ENCODE peak calls at places on chromosome 9, in four cellular contexts. T is IMR-90, O is endothelial cell of umbilical vein, W is K562. J is an unnamed sample.

GRCh38 chr9:77839459-77840140 is 191.5 kb upstream of the GNA14 start:
- DNase-seq in O (peak; percentile 89), T (peak; percentile 53), W (no peak), J (no peak)

GRCh38 chr9:131478421-131478868 is 24.3 kb upstream of the POMT1 start:
- DNase-seq in O (peak; percentile 29), W (peak; percentile 57), T (no peak), J (no peak)

GRCh38 chr9:29214162-29214520 is 1640.9 kb upstream of the C9orf72 start:
- DNase-seq in O (no peak), T (no peak), W (no peak), J (no peak)

GRCh38 chr9:34430843-34431437 is 27.4 kb downstream of the FAM219A start:
- DNase-seq in W (peak; percentile 29), O (peak; percentile 64), T (peak; percentile 85), J (peak; percentile 36)

GRCh38 chr9:20623021-20623747 is 885 bp upstream of the MLLT3 start:
- DNase-seq in W (no peak), T (peak; percentile 0), O (peak; percentile 30), J (no peak)

GRCh38 chr9:98356953-98357352 is 101.5 kb upstream of the TBC1D2 start:
- DNase-seq in T (peak; percentile 90), O (peak; percentile 87), W (no peak), J (no peak)

GRCh38 chr9:132794730-132795380 is 83.2 kb downstream of the AK8 start:
- DNase-seq in W (no peak), T (no peak), O (no peak), J (peak; percentile 26)

GRCh38 chr9:126971261-126971660 is 56.7 kb downstream of the RALGPS1 start:
- DNase-seq in T (no peak), O (peak; percentile 59), W (no peak), J (no peak)

GRCh38 chr9:112917027-112917986 is 26.6 kb upstream of the SLC46A2 start:
- DNase-seq in O (no peak), W (no peak), T (no peak), J (no peak)

GRCh38 chr9:12708562-12709298 is 15.5 kb downstream of the TYRP1 start:
- DNase-seq in T (peak; percentile 71), O (peak; percentile 85), W (no peak), J (no peak)

GRCh38 chr9:110257097-110257955 is 1.0 kb upstream of the TXN start:
- DNase-seq in T (peak; percentile 24), W (no peak), O (no peak), J (no peak)

GRCh38 chr9:13567833-13568232 is 288.3 kb upstream of the MPDZ start:
- DNase-seq in O (peak; percentile 45), W (no peak), T (no peak), J (no peak)

GRCh38 chr9:109283012-109283411 is 37.8 kb downstream of the EPB41L4B start:
- DNase-seq in W (no peak), T (no peak), O (no peak), J (no peak)

GRCh38 chr9:87223397-87224246 is 274.0 kb upstream of the DAPK1 start:
- DNase-seq in T (peak; percentile 33), O (no peak), W (no peak), J (no peak)

GRCh38 chr9:114396558-114397218 is 8.9 kb upstream of the AKNA start:
- DNase-seq in O (no peak), T (peak; percentile 86), W (no peak), J (no peak)

GRCh38 chr9:88738708-88739107 is 203.7 kb downstream of the NXNL2 start:
- DNase-seq in O (no peak), T (peak; percentile 71), W (no peak), J (no peak)

GRCh38 chr9:128068656-128069221 is 707 bp downstream of the SLC25A25 start:
- DNase-seq in W (no peak), O (peak; percentile 26), T (no peak), J (no peak)

GRCh38 chr9:106557996-106558667 is 304.8 kb upstream of the ZNF462 start:
- DNase-seq in T (no peak), W (no peak), O (no peak), J (no peak)

GRCh38 chr9:92714016-92714415 is 44.1 kb upstream of the IPPK start:
- DNase-seq in T (no peak), O (no peak), W (no peak), J (no peak)

GRCh38 chr9:69376651-69377050 is 51.6 kb downstream of the ENTREP1 start:
- DNase-seq in T (peak; percentile 92), O (peak; percentile 48), W (no peak), J (peak; percentile 15)

GRCh38 chr9:29289365-29289764 is 1716.1 kb upstream of the C9orf72 start:
- DNase-seq in W (no peak), O (no peak), T (no peak), J (no peak)

GRCh38 chr9:127854169-127854833 is at the start of gene ENG:
- DNase-seq in T (peak; percentile 59), O (peak; percentile 63), W (no peak), J (no peak)

GRCh38 chr9:78131969-78132687 is 100.5 kb upstream of the GNAQ start:
- DNase-seq in O (peak; percentile 47), T (no peak), W (no peak), J (no peak)

GRCh38 chr9:21443849-21444625 is 3.8 kb downstream of the IFNA1 start:
- DNase-seq in T (no peak), W (no peak), O (no peak), J (no peak)

GRCh38 chr9:116975119-116975518 is 288.0 kb downstream of the TRIM32 start:
- DNase-seq in O (no peak), T (no peak), W (no peak), J (no peak)

GRCh38 chr9:130997925-130998595 is 10.9 kb upstream of the LAMC3 start:
- DNase-seq in W (peak; percentile 66), O (peak; percentile 48), T (peak; percentile 54), J (peak; percentile 32)

GRCh38 chr9:6605202-6605601 is 40.3 kb downstream of the GLDC start:
- DNase-seq in O (no peak), T (no peak), W (no peak), J (no peak)

GRCh38 chr9:123378028-123378427 is 22.0 kb downstream of the CRB2 start:
- DNase-seq in O (no peak), W (no peak), T (no peak), J (no peak)
- H3K9me1 ChIP-seq in O (no peaks in the 10 kb centered on the region), W (peaks cover 4% of the 10 kb centered on the region), T (no peaks in the 10 kb centered on the region), J (no peaks in the 10 kb centered on the region)

GRCh38 chr9:125177888-125178287 is 11.7 kb downstream of the PPP6C start:
- DNase-seq in O (no peak), T (no peak), W (no peak), J (no peak)
- H3K9me1 ChIP-seq in O (no peaks in the 10 kb centered on the region), T (peaks cover 5% of the 10 kb centered on the region), W (no peaks in the 10 kb centered on the region), J (no peaks in the 10 kb centered on the region)

GRCh38 chr9:101162231-101162630 is 133.7 kb downstream of the PLPPR1 start:
- DNase-seq in O (no peak), W (no peak), T (no peak), J (no peak)

GRCh38 chr9:101166717-101167116 is 138.2 kb downstream of the PLPPR1 start:
- DNase-seq in O (no peak), T (no peak), W (no peak), J (no peak)

GRCh38 chr9:101165131-101165530 is 136.6 kb downstream of the PLPPR1 start:
- DNase-seq in T (no peak), W (no peak), O (no peak), J (no peak)
- H3K9me1 ChIP-seq in T (no peaks in the 10 kb centered on the region), W (no peaks in the 10 kb centered on the region), O (no peaks in the 10 kb centered on the region), J (no peaks in the 10 kb centered on the region)

DNA sequence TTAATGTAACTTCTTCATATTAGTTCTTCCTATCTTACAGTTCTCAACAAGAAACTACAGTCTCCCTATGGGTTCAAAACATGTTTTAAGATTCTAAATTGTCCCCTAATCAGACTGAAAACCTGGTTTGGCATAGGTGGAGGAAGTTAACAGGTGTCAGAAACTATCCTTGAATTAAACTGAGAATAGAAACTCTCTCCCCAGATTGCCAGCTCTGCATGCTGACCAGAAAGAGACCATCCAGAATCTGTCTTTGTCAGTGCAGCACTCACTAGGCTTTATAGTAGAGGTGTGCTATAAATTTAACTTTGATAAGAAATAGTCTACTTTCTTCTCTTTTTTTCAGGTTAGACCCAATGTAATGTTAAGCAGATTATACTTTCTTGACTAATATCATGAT is 63.8 kb downstream of the BNC2 start:
- DNase-seq in W (no peak), T (no peak), O (no peak), J (no peak)
- H3K9me1 ChIP-seq in W (no peaks in the 10 kb centered on the region), T (peaks cover 15% of the 10 kb centered on the region), O (no peaks in the 10 kb centered on the region), J (no peaks in the 10 kb centered on the region)

DNA sequence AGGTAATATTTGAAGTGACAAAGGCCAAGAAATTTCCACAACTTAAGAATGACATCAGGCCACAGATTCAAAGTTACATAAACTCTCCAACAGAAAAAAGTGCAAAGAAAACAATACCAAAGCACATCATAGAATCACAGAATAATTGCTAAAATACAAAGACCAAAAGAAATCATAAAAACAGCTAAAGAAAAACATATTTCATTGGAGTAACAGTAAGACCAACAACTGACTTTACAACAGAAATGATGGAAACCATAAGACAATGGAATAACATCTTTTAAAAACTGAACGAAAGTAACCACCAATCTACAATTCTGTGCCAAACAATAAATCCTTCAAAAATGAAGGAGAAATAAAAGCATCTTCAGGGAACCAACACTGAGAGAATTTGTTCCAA is 38.3 kb downstream of the ZDHHC21 start:
- DNase-seq in W (no peak), T (peak; percentile 7), O (peak; percentile 10), J (no peak)
- H3K9me1 ChIP-seq in W (no peaks in the 10 kb centered on the region), T (no peaks in the 10 kb centered on the region), O (no peaks in the 10 kb centered on the region), J (no peaks in the 10 kb centered on the region)

GRCh38 chr9:101668466-101668865 is 70.0 kb downstream of the GRIN3A start:
- DNase-seq in O (no peak), W (no peak), T (no peak), J (no peak)
- H3K9me1 ChIP-seq in O (no peaks in the 10 kb centered on the region), W (no peaks in the 10 kb centered on the region), T (no peaks in the 10 kb centered on the region), J (no peaks in the 10 kb centered on the region)

DNA sequence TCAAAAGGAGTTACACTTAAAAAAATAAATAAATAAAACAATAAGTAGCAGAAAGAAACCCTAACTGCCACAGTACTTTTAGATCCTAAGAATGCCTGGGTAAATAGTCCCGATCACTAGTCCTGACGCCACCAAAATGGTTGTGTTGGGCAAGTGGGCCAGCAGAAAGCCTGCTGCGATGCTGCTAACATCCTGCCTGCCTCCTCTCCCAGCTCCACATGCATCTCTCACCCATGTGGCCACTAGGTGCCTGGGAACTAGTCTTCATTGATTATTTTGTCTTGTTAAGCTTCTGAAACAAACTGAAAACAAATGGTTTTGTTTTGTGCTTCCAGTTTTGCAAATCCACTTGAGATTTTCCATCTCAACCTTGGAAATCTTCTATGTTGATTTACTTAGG is 54.4 kb upstream of the TRAF1 start:
- DNase-seq in W (no peak), O (no peak), T (no peak), J (no peak)
- H3K9me1 ChIP-seq in W (no peaks in the 10 kb centered on the region), O (no peaks in the 10 kb centered on the region), T (no peaks in the 10 kb centered on the region), J (no peaks in the 10 kb centered on the region)

DNA sequence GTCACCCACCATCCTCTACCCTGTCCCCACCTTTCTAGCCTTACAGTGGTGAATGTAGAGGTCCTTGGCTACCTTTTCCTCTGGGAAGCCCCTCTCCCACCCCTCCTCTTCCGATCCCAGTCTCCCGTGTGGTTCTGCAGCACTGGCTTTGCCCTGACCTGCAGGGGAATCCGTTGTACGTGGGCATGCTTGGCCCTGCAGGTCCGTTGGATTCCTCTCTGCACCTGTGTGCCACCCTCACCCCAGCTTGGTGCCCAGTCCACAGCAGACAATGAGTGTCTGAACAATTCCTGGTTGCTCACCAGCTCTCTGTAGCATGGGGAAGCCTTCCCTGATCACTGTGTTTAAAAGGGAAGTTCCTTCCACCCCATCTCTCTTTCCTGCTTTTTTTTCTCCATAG is 185.1 kb downstream of the PAX5 start:
- DNase-seq in O (no peak), T (no peak), W (no peak), J (no peak)
- H3K9me1 ChIP-seq in O (no peaks in the 10 kb centered on the region), T (no peaks in the 10 kb centered on the region), W (no peaks in the 10 kb centered on the region), J (peaks cover 3% of the 10 kb centered on the region)

J was measured in keratinocyte.